ENCODE peak calls at places on chromosomes 12 and 14, in eight cellular contexts. One of them, this sample, is unnamed.

GRCh38 chr12:53739285-53740129 is 12.3 kb upstream of the CALCOCO1 start:
- DNase-seq in CD8-positive, alpha-beta T cell: no peak
- DNase-seq in AG10803: peak
- DNase-seq in brain microvascular endothelial cell: no peak
- DNase-seq in endodermal cell: peak
- DNase-seq in lower leg skin: no peak
- DNase-seq in cardiac fibroblast: no peak
- DNase-seq in Panc1: no peak
- DNase-seq in this sample: no peak

GRCh38 chr14:89537911-89538310 is 120.9 kb upstream of the FOXN3 start:
- DNase-seq in CD8-positive, alpha-beta T cell: no peak
- DNase-seq in endodermal cell: no peak
- DNase-seq in lower leg skin: no peak
- DNase-seq in AG10803: no peak
- DNase-seq in brain microvascular endothelial cell: no peak
- DNase-seq in cardiac fibroblast: no peak
- DNase-seq in Panc1: no peak
- DNase-seq in this sample: no peak

GRCh38 chr14:90521930-90522483 is 125.2 kb downstream of the CALM1 start:
- DNase-seq in Panc1: no peak
- DNase-seq in cardiac fibroblast: no peak
- DNase-seq in brain microvascular endothelial cell: no peak
- DNase-seq in CD8-positive, alpha-beta T cell: no peak
- DNase-seq in endodermal cell: no peak
- DNase-seq in lower leg skin: no peak
- DNase-seq in AG10803: no peak
- DNase-seq in this sample: no peak

GRCh38 chr12:14691560-14691959 is 4.8 kb downstream of the GUCY2C start:
- DNase-seq in Panc1: no peak
- DNase-seq in CD8-positive, alpha-beta T cell: no peak
- DNase-seq in AG10803: no peak
- DNase-seq in lower leg skin: peak
- DNase-seq in brain microvascular endothelial cell: no peak
- DNase-seq in endodermal cell: no peak
- DNase-seq in cardiac fibroblast: no peak
- DNase-seq in this sample: no peak

GRCh38 chr12:18951219-18951618 is 178.3 kb upstream of the PLEKHA5 start:
- DNase-seq in cardiac fibroblast: no peak
- DNase-seq in CD8-positive, alpha-beta T cell: no peak
- DNase-seq in AG10803: no peak
- DNase-seq in Panc1: no peak
- DNase-seq in lower leg skin: no peak
- DNase-seq in brain microvascular endothelial cell: no peak
- DNase-seq in endodermal cell: no peak
- DNase-seq in this sample: no peak

GRCh38 chr12:103728323-103728722 is 112.7 kb downstream of the NT5DC3 start:
- DNase-seq in CD8-positive, alpha-beta T cell: no peak
- DNase-seq in endodermal cell: no peak
- DNase-seq in brain microvascular endothelial cell: no peak
- DNase-seq in Panc1: no peak
- DNase-seq in cardiac fibroblast: peak
- DNase-seq in lower leg skin: no peak
- DNase-seq in AG10803: peak
- DNase-seq in this sample: peak

GRCh38 chr12:45909041-45909713 is 81.2 kb downstream of the SCAF11 start:
- DNase-seq in CD8-positive, alpha-beta T cell: no peak
- DNase-seq in cardiac fibroblast: no peak
- DNase-seq in endodermal cell: no peak
- DNase-seq in Panc1: no peak
- DNase-seq in brain microvascular endothelial cell: no peak
- DNase-seq in lower leg skin: no peak
- DNase-seq in AG10803: no peak
- DNase-seq in this sample: no peak

GRCh38 chr12:90216815-90217214 is 508.2 kb upstream of the ATP2B1 start:
- DNase-seq in AG10803: peak
- DNase-seq in CD8-positive, alpha-beta T cell: no peak
- DNase-seq in cardiac fibroblast: peak
- DNase-seq in Panc1: no peak
- DNase-seq in brain microvascular endothelial cell: peak
- DNase-seq in lower leg skin: no peak
- DNase-seq in endodermal cell: no peak
- DNase-seq in this sample: no peak

GRCh38 chr12:26297386-26298070 is 102.2 kb downstream of the SSPN start:
- DNase-seq in brain microvascular endothelial cell: no peak
- DNase-seq in Panc1: no peak
- DNase-seq in lower leg skin: no peak
- DNase-seq in CD8-positive, alpha-beta T cell: no peak
- DNase-seq in AG10803: no peak
- DNase-seq in endodermal cell: no peak
- DNase-seq in cardiac fibroblast: peak
- DNase-seq in this sample: no peak

GRCh38 chr12:113057565-113058485 is 1.3 kb downstream of the DTX1 start:
- DNase-seq in brain microvascular endothelial cell: no peak
- DNase-seq in endodermal cell: peak
- DNase-seq in CD8-positive, alpha-beta T cell: no peak
- DNase-seq in AG10803: no peak
- DNase-seq in Panc1: no peak
- DNase-seq in lower leg skin: no peak
- DNase-seq in cardiac fibroblast: no peak
- DNase-seq in this sample: no peak

GRCh38 chr14:105299654-105300541 is 903 bp downstream of the BRF1 start:
- DNase-seq in CD8-positive, alpha-beta T cell: peak
- DNase-seq in Panc1: no peak
- DNase-seq in cardiac fibroblast: peak
- DNase-seq in lower leg skin: peak
- DNase-seq in brain microvascular endothelial cell: no peak
- DNase-seq in AG10803: no peak
- DNase-seq in endodermal cell: no peak
- DNase-seq in this sample: no peak

GRCh38 chr14:67814826-67815225 is 1.6 kb downstream of the ZFYVE26 start:
- DNase-seq in AG10803: no peak
- DNase-seq in endodermal cell: no peak
- DNase-seq in lower leg skin: no peak
- DNase-seq in cardiac fibroblast: no peak
- DNase-seq in Panc1: no peak
- DNase-seq in brain microvascular endothelial cell: no peak
- DNase-seq in CD8-positive, alpha-beta T cell: no peak
- DNase-seq in this sample: no peak

GRCh38 chr14:31785574-31785973 is 224.4 kb downstream of the NUBPL start:
- DNase-seq in CD8-positive, alpha-beta T cell: no peak
- DNase-seq in brain microvascular endothelial cell: no peak
- DNase-seq in lower leg skin: no peak
- DNase-seq in cardiac fibroblast: no peak
- DNase-seq in Panc1: no peak
- DNase-seq in AG10803: no peak
- DNase-seq in endodermal cell: no peak
- DNase-seq in this sample: no peak

GRCh38 chr12:57815177-57816000 is 3.1 kb downstream of the AVIL start:
- DNase-seq in AG10803: no peak
- DNase-seq in brain microvascular endothelial cell: no peak
- DNase-seq in lower leg skin: no peak
- DNase-seq in cardiac fibroblast: no peak
- DNase-seq in CD8-positive, alpha-beta T cell: no peak
- DNase-seq in endodermal cell: peak
- DNase-seq in Panc1: no peak
- DNase-seq in this sample: no peak

GRCh38 chr14:64970776-64971451 is 1.2 kb downstream of the RAB15 start:
- DNase-seq in AG10803: peak
- DNase-seq in brain microvascular endothelial cell: no peak
- DNase-seq in CD8-positive, alpha-beta T cell: no peak
- DNase-seq in cardiac fibroblast: no peak
- DNase-seq in lower leg skin: no peak
- DNase-seq in endodermal cell: peak
- DNase-seq in Panc1: no peak
- DNase-seq in this sample: no peak

GRCh38 chr12:49744363-49744885 is 3.1 kb downstream of the TMBIM6 start:
- DNase-seq in lower leg skin: no peak
- DNase-seq in brain microvascular endothelial cell: no peak
- DNase-seq in cardiac fibroblast: no peak
- DNase-seq in endodermal cell: no peak
- DNase-seq in AG10803: no peak
- DNase-seq in Panc1: no peak
- DNase-seq in CD8-positive, alpha-beta T cell: no peak
- DNase-seq in this sample: no peak

GRCh38 chr12:49750994-49751393 is 9.6 kb downstream of the TMBIM6 start:
- DNase-seq in AG10803: no peak
- DNase-seq in endodermal cell: no peak
- DNase-seq in cardiac fibroblast: no peak
- DNase-seq in brain microvascular endothelial cell: no peak
- DNase-seq in CD8-positive, alpha-beta T cell: no peak
- DNase-seq in lower leg skin: no peak
- DNase-seq in Panc1: no peak
- DNase-seq in this sample: no peak

GRCh38 chr12:49748800-49749199 is 7.4 kb downstream of the TMBIM6 start:
- DNase-seq in cardiac fibroblast: no peak
- DNase-seq in endodermal cell: no peak
- DNase-seq in AG10803: no peak
- DNase-seq in lower leg skin: no peak
- DNase-seq in CD8-positive, alpha-beta T cell: no peak
- DNase-seq in brain microvascular endothelial cell: no peak
- DNase-seq in Panc1: no peak
- DNase-seq in this sample: no peak

GRCh38 chr12:49748306-49748705 is 6.9 kb downstream of the TMBIM6 start:
- DNase-seq in cardiac fibroblast: peak
- DNase-seq in AG10803: peak
- DNase-seq in CD8-positive, alpha-beta T cell: no peak
- DNase-seq in Panc1: no peak
- DNase-seq in brain microvascular endothelial cell: no peak
- DNase-seq in lower leg skin: no peak
- DNase-seq in endodermal cell: no peak
- DNase-seq in this sample: no peak

GRCh38 chr12:49750027-49750977 is 8.9 kb downstream of the TMBIM6 start:
- DNase-seq in lower leg skin: no peak
- DNase-seq in brain microvascular endothelial cell: peak
- DNase-seq in AG10803: peak
- DNase-seq in endodermal cell: no peak
- DNase-seq in CD8-positive, alpha-beta T cell: peak
- DNase-seq in Panc1: no peak
- DNase-seq in cardiac fibroblast: peak
- DNase-seq in this sample: peak
- TF ChIP-seq CTCF in lower leg skin: no peak
- TF ChIP-seq CTCF in brain microvascular endothelial cell: peak
- TF ChIP-seq CTCF in AG10803: peak
- TF ChIP-seq CTCF in endodermal cell: no peak
- TF ChIP-seq CTCF in CD8-positive, alpha-beta T cell: no peak
- TF ChIP-seq CTCF in Panc1: peak
- TF ChIP-seq CTCF in cardiac fibroblast: no peak
- TF ChIP-seq CTCF in this sample: no peak

GRCh38 chr12:114680498-114681148 is 3.4 kb downstream of the TBX3 start:
- DNase-seq in brain microvascular endothelial cell: no peak
- DNase-seq in cardiac fibroblast: peak
- DNase-seq in lower leg skin: no peak
- DNase-seq in AG10803: no peak
- DNase-seq in Panc1: no peak
- DNase-seq in CD8-positive, alpha-beta T cell: no peak
- DNase-seq in endodermal cell: peak
- DNase-seq in this sample: no peak

GRCh38 chr12:114683709-114684097 is 272 bp downstream of the TBX3 start:
- DNase-seq in lower leg skin: no peak
- DNase-seq in cardiac fibroblast: no peak
- DNase-seq in Panc1: no peak
- DNase-seq in AG10803: no peak
- DNase-seq in CD8-positive, alpha-beta T cell: no peak
- DNase-seq in endodermal cell: no peak
- DNase-seq in brain microvascular endothelial cell: no peak
- DNase-seq in this sample: no peak

GRCh38 chr12:114681149-114681849 is 2.7 kb downstream of the TBX3 start:
- DNase-seq in cardiac fibroblast: peak
- DNase-seq in endodermal cell: peak
- DNase-seq in brain microvascular endothelial cell: no peak
- DNase-seq in lower leg skin: no peak
- DNase-seq in AG10803: peak
- DNase-seq in Panc1: no peak
- DNase-seq in CD8-positive, alpha-beta T cell: no peak
- DNase-seq in this sample: no peak

GRCh38 chr12:114682920-114683708 is 861 bp downstream of the TBX3 start:
- DNase-seq in lower leg skin: no peak
- DNase-seq in Panc1: no peak
- DNase-seq in CD8-positive, alpha-beta T cell: no peak
- DNase-seq in endodermal cell: peak
- DNase-seq in cardiac fibroblast: peak
- DNase-seq in AG10803: peak
- DNase-seq in brain microvascular endothelial cell: no peak
- DNase-seq in this sample: no peak

GRCh38 chr12:114682101-114682919 is 1.7 kb downstream of the TBX3 start:
- DNase-seq in cardiac fibroblast: peak
- DNase-seq in lower leg skin: no peak
- DNase-seq in CD8-positive, alpha-beta T cell: no peak
- DNase-seq in endodermal cell: peak
- DNase-seq in Panc1: no peak
- DNase-seq in brain microvascular endothelial cell: no peak
- DNase-seq in AG10803: no peak
- DNase-seq in this sample: no peak
- H3K4me3 ChIP-seq in cardiac fibroblast: peak
- H3K4me3 ChIP-seq in lower leg skin: peak
- H3K4me3 ChIP-seq in CD8-positive, alpha-beta T cell: no peak
- H3K4me3 ChIP-seq in endodermal cell: peak
- H3K4me3 ChIP-seq in Panc1: peak
- H3K4me3 ChIP-seq in brain microvascular endothelial cell: peak
- H3K4me3 ChIP-seq in AG10803: peak
- H3K4me3 ChIP-seq in this sample: peak

DNA sequence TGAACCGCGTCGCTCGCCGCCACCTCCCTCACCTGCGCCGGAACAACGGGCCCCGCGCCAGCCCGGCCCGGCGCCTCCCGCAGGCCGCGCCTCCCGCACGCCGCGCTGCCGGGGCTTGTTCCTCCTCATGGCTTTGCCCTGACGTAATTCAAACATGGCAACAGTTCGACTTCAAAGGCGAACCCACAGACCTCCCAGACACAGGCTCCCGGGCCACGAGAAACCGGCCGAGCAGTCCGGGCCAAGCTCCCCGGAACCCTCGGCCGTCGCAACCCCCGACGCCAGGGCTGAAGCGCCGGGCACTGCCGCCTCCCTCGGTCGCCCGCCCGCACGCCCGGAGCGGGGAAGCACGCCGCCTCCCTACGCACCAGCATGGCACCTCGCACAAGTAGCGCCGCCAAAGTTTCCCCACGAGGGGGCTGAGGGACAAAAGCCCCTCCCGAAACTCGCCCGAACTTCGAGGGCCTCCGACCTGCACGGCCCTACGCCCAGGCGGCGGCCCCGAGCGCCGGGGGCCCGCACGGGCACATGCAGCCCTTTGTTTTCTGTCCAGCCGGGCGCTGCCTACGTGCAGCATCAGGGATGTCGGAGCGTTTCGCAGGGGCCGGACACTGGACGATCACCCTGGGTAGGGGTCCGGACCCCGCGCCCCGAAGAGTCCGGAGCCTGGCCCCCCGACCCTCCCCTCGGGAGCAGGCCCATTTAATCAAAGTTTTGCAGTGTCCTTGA is 1.7 kb downstream of the SINHCAF start:
- DNase-seq in Panc1: no peak
- DNase-seq in endodermal cell: peak
- DNase-seq in cardiac fibroblast: peak
- DNase-seq in lower leg skin: peak
- DNase-seq in brain microvascular endothelial cell: peak
- DNase-seq in CD8-positive, alpha-beta T cell: peak
- DNase-seq in AG10803: peak
- DNase-seq in this sample: peak
- TF ChIP-seq CTCF in Panc1: no peak
- TF ChIP-seq CTCF in endodermal cell: peak
- TF ChIP-seq CTCF in cardiac fibroblast: no peak
- TF ChIP-seq CTCF in lower leg skin: no peak
- TF ChIP-seq CTCF in brain microvascular endothelial cell: peak
- TF ChIP-seq CTCF in CD8-positive, alpha-beta T cell: peak
- TF ChIP-seq CTCF in AG10803: no peak
- TF ChIP-seq CTCF in this sample: no peak

GRCh38 chr12:47296828-47297227 is 217.1 kb upstream of the AMIGO2 start:
- DNase-seq in AG10803: no peak
- DNase-seq in cardiac fibroblast: no peak
- DNase-seq in lower leg skin: no peak
- DNase-seq in Panc1: no peak
- DNase-seq in endodermal cell: no peak
- DNase-seq in brain microvascular endothelial cell: no peak
- DNase-seq in CD8-positive, alpha-beta T cell: no peak
- DNase-seq in this sample: no peak
- H3K4me3 ChIP-seq in AG10803: no peak
- H3K4me3 ChIP-seq in cardiac fibroblast: no peak
- H3K4me3 ChIP-seq in lower leg skin: no peak
- H3K4me3 ChIP-seq in Panc1: no peak
- H3K4me3 ChIP-seq in endodermal cell: no peak
- H3K4me3 ChIP-seq in brain microvascular endothelial cell: no peak
- H3K4me3 ChIP-seq in CD8-positive, alpha-beta T cell: no peak
- H3K4me3 ChIP-seq in this sample: no peak